ENCODE peak calls at places on chromosomes 1 and 21, in six cellular contexts. K is HL-60, W is NT2/D1, Z is tibial artery, V is Karpas-422, S is HCT116. E is an unnamed sample.
A peak's percentile ranks its signal among the peaks of the same experiment; 100 is the strongest.

GRCh38 chr1:207867136-207868081 is 43.5 kb downstream of the CD34 start:
- DNase-seq in K (no peak), W (no peak), Z (peak; percentile 45), V (no peak), S (no peak), E (no peak)

GRCh38 chr1:190602325-190602724 is 124.7 kb upstream of the BRINP3 start:
- DNase-seq in K (no peak), W (no peak), Z (no peak), V (no peak), S (no peak), E (no peak)

GRCh38 chr1:86151427-86151826 is 5.1 kb downstream of the COL24A1 start:
- DNase-seq in K (no peak), W (no peak), Z (no peak), V (peak; percentile 15), S (no peak), E (no peak)

GRCh38 chr1:200869753-200870391 is 2.9 kb upstream of the GPR25 start:
- DNase-seq in K (no peak), W (no peak), Z (no peak), V (no peak), S (no peak), E (no peak)

GRCh38 chr1:17244826-17245740 is 3.8 kb upstream of the PADI3 start:
- DNase-seq in K (no peak), W (no peak), Z (no peak), V (no peak), S (no peak), E (no peak)

GRCh38 chr1:197557302-197557701 is 218.0 kb downstream of the DENND1B start:
- DNase-seq in K (no peak), W (no peak), Z (no peak), V (no peak), S (no peak), E (no peak)

GRCh38 chr1:230424440-230425251 is 1.5 kb downstream of the PGBD5 start:
- DNase-seq in K (peak; percentile 84), W (no peak), Z (no peak), V (no peak), S (no peak), E (no peak)

GRCh38 chr1:40153073-40153770 is 8.0 kb upstream of the RLF start:
- DNase-seq in K (peak; percentile 50), W (peak; percentile 44), Z (no peak), V (peak; percentile 87), S (peak; percentile 62), E (no peak)

GRCh38 chr21:15741510-15741909 is 11.7 kb downstream of the USP25 start:
- DNase-seq in K (no peak), W (no peak), Z (no peak), V (no peak), S (no peak), E (no peak)

GRCh38 chr1:115086176-115086830 is 3.0 kb downstream of the TSPAN2 start:
- DNase-seq in K (no peak), W (no peak), Z (peak; percentile 47), V (no peak), S (no peak), E (no peak)

GRCh38 chr1:234433563-234434285 is 45.3 kb downstream of the TARBP1 start:
- DNase-seq in K (no peak), W (no peak), Z (no peak), V (no peak), S (no peak), E (no peak)

GRCh38 chr1:33244809-33245186 is 11.5 kb upstream of the ZNF362 start:
- DNase-seq in K (no peak), W (no peak), Z (no peak), V (peak; percentile 56), S (no peak), E (no peak)

GRCh38 chr1:156828414-156829085 is 11.9 kb upstream of the SH2D2A start:
- DNase-seq in K (no peak), W (no peak), Z (no peak), V (no peak), S (no peak), E (no peak)

GRCh38 chr1:156833598-156833997 is 16.9 kb upstream of the SH2D2A start:
- DNase-seq in K (no peak), W (no peak), Z (no peak), V (no peak), S (no peak), E (no peak)

GRCh38 chr1:156836041-156836654 is 19.5 kb upstream of the SH2D2A start:
- DNase-seq in K (no peak), W (no peak), Z (no peak), V (no peak), S (no peak), E (no peak)

GRCh38 chr1:156834322-156834721 is 17.7 kb upstream of the SH2D2A start:
- DNase-seq in K (no peak), W (no peak), Z (no peak), V (no peak), S (no peak), E (no peak)

DNA sequence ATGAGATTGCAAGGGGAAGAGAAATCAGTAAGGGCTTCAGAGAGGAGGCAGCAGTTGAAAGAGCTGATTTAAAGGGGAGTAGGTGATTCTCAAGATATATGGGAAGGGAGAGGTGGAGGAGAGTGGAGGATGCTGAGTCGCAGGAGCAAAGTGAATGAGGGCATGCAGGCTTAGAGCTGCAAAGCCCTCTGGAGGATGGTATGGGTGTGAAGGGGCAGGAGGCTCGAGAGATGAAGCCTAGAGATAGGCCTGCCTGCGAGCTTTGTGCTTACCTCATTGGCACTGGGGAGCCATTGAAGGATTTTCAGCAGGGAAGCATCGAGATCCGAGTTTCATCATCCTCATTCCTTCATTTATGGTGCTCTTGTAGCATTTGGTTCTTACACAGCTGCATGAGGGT is 15.8 kb upstream of the SH2D2A start:
- DNase-seq in K (no peak), W (no peak), Z (no peak), V (no peak), S (no peak), E (no peak)
- H3K27me3 ChIP-seq in K (peaks cover 21% of the 10 kb centered on the region), W (peaks cover 3% of the 10 kb centered on the region), Z (peaks cover 52% of the 10 kb centered on the region), V (no peaks in the 10 kb centered on the region), S (peaks cover 14% of the 10 kb centered on the region), E (no peaks in the 10 kb centered on the region)

DNA sequence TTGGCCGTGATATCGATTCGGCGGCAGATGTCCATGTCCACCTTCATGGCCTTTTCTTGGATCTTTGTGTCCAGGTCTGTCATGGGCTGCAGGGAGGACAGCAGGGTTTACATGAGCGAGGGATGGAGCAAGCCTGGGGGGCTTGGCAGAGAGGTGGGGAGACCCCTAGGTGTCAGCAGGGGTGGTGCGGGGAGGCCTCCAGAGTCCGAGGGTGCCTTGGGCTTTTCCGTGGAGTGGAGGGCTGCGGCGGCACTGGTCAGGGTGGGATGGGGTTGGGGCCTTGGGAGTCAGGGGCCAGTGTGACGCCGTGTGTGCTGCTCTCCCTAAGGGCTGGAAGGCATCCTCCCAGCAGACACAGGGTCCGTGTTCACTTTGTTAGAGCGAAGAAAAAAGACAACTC is 16.1 kb upstream of the ALDH4A1 start:
- DNase-seq in K (no peak), W (no peak), Z (no peak), V (no peak), S (no peak), E (no peak)
- H3K27me3 ChIP-seq in K (no peaks in the 10 kb centered on the region), W (no peaks in the 10 kb centered on the region), Z (no peaks in the 10 kb centered on the region), V (no peaks in the 10 kb centered on the region), S (no peaks in the 10 kb centered on the region), E (no peaks in the 10 kb centered on the region)

GRCh38 chr1:34650800-34651199 is 104.0 kb upstream of the GJB5 start:
- DNase-seq in K (no peak), W (no peak), Z (no peak), V (no peak), S (no peak), E (no peak)
- H3K27me3 ChIP-seq in K (no peaks in the 10 kb centered on the region), W (no peaks in the 10 kb centered on the region), Z (peaks cover 56% of the 10 kb centered on the region), V (no peaks in the 10 kb centered on the region), S (peaks cover 85% of the 10 kb centered on the region), E (peaks cover 21% of the 10 kb centered on the region)

DNA sequence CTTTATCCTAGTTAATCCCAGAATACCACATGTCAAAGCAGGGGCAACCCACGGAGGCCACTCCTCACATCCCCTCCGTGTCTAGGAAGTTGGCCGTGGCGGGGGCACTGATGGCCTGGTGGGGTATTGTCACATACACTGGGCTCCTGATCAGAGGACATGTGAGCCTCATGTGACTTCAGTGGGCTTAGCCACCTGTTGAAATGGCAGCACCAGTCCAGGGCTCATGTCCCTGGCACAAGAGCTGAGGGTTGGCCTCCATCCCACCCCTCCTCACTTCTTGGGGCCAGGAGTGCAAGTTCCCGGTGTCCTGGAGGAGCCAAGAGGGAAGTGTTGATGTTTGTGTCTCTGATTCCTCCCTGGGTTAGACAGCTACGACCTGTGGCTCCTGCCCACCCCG is 313.4 kb downstream of the CAMTA1 start:
- DNase-seq in K (no peak), W (no peak), Z (no peak), V (no peak), S (no peak), E (no peak)
- H3K27me3 ChIP-seq in K (no peaks in the 10 kb centered on the region), W (no peaks in the 10 kb centered on the region), Z (peaks cover 53% of the 10 kb centered on the region), V (no peaks in the 10 kb centered on the region), S (peaks cover 66% of the 10 kb centered on the region), E (peaks cover 5% of the 10 kb centered on the region)

GRCh38 chr1:3078941-3079340 is 9.9 kb downstream of the PRDM16 start:
- DNase-seq in K (no peak), W (no peak), Z (no peak), V (no peak), S (no peak), E (no peak)

GRCh38 chr1:3080236-3080964 is 11.4 kb downstream of the PRDM16 start:
- DNase-seq in K (no peak), W (no peak), Z (no peak), V (no peak), S (no peak), E (no peak)

GRCh38 chr1:3078421-3078820 is 9.4 kb downstream of the PRDM16 start:
- DNase-seq in K (no peak), W (no peak), Z (no peak), V (no peak), S (no peak), E (no peak)

GRCh38 chr1:3081171-3081683 is 12.2 kb downstream of the PRDM16 start:
- DNase-seq in K (no peak), W (no peak), Z (no peak), V (no peak), S (no peak), E (no peak)

DNA sequence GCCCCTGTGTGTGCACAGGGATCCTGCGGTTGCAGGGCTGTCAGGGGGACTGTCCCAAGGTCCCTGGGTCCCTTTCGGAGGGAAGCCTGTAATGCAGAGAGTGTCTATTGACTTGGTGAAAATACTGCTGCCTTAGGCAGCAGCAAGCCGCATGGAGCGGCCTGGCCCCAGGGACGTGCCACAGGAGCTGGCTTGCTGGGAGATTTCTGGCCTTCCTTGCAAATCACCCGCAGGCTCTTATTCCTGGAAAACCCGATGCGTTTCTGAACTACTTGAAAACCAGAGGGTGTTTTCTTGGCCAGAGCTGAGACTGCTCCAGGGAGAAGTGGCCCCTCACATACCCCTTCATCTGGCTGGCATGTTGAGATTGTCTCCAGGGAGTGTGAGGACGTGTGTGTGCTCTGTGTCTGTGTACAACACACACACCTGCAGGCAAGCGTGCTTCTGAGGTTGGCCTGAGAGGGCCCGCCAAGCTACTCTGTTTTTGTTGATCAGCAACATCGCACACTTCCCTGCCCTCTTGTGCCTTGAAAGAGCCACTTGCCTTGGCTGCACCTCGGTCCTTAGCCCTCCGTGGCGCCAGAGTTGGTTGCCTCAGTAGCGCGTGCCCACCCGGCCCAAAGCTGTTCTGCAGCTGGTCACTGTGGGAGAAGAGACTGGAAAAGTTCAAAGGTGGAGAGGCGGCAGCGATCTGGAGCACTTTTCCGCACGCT is 10.5 kb downstream of the PRDM16 start:
- DNase-seq in K (no peak), W (no peak), Z (no peak), V (no peak), S (no peak), E (no peak)
- H3K27me3 ChIP-seq in K (peaks cover 11% of the 10 kb centered on the region), W (peaks cover 20% of the 10 kb centered on the region), Z (no peaks in the 10 kb centered on the region), V (no peaks in the 10 kb centered on the region), S (no peaks in the 10 kb centered on the region), E (peaks cover 13% of the 10 kb centered on the region)

E was measured in CD4-positive, alpha-beta T cell.